ENCODE peak calls at places on chromosomes 11 and 22, in four cellular contexts. B is CD8-positive, alpha-beta T cell; X is upper lobe of right lung; C is A549. T is an unnamed sample. For H3K4me1, the result is how much of the 10 kb centered on the place peaks cover.

GRCh38 chr11:128251140-128251539 is 336.2 kb downstream of the ETS1 start:
- DNase-seq in B (no peak), X (no peak), C (no peak), T (no peak)

GRCh38 chr11:28117712-28118111 is 9.5 kb downstream of the METTL15 start:
- DNase-seq in B (no peak), X (no peak), C (no peak), T (no peak)

GRCh38 chr11:3605721-3606324 is 36.0 kb downstream of the ART5 start:
- DNase-seq in B (no peak), X (no peak), C (no peak), T (no peak)

GRCh38 chr22:49629586-49630447 is 197.9 kb downstream of the BRD1 start:
- DNase-seq in B (no peak), X (no peak), C (no peak), T (no peak)

GRCh38 chr11:45248501-45249011 is 37.6 kb downstream of the SYT13 start:
- DNase-seq in B (no peak), X (no peak), C (no peak), T (no peak)

GRCh38 chr11:129249923-129250322 is 57.8 kb upstream of the ARHGAP32 start:
- DNase-seq in B (no peak), X (no peak), C (no peak), T (no peak)

GRCh38 chr22:50564289-50564688 is 1.6 kb upstream of the SYCE3 start:
- DNase-seq in B (no peak), X (no peak), C (no peak), T (peak)

GRCh38 chr11:119991022-119991404 is 146.9 kb downstream of the TRIM29 start:
- DNase-seq in B (no peak), X (no peak), C (no peak), T (no peak)

GRCh38 chr22:29194269-29194668 is 11.4 kb upstream of the EMID1 start:
- DNase-seq in B (no peak), X (no peak), C (no peak), T (no peak)

GRCh38 chr11:47616726-47617416 is 22.7 kb upstream of the C1QTNF4 start:
- DNase-seq in B (no peak), X (no peak), C (peak), T (peak)

GRCh38 chr11:118099838-118100570 is 13.2 kb upstream of the SMIM35 start:
- DNase-seq in B (no peak), X (peak), C (no peak), T (peak)

GRCh38 chr11:117094776-117095175 is 3.5 kb downstream of the SIK3 start:
- DNase-seq in B (no peak), X (no peak), C (no peak), T (no peak)

GRCh38 chr11:88181776-88182175 is 6.5 kb upstream of the RAB38 start:
- DNase-seq in B (no peak), X (no peak), C (no peak), T (no peak)

GRCh38 chr22:19713650-19714319 is 518 bp upstream of the SEPTIN5 start:
- DNase-seq in B (no peak), X (no peak), C (no peak), T (peak)

GRCh38 chr22:22791438-22792181 is 96.0 kb upstream of the IGLL5 start:
- DNase-seq in B (no peak), X (no peak), C (no peak), T (no peak)

GRCh38 chr11:116276051-116277044 is 496.4 kb downstream of the BUD13 start:
- DNase-seq in B (peak), X (peak), C (peak), T (peak)

GRCh38 chr11:110173775-110174644 is 80.8 kb downstream of the ZC3H12C start:
- DNase-seq in B (peak), X (peak), C (peak), T (peak)

GRCh38 chr11:12286606-12287005 is 90.8 kb upstream of the PARVA start:
- DNase-seq in B (no peak), X (no peak), C (no peak), T (no peak)

GRCh38 chr11:66974724-66975402 is at the start of gene C11orf86:
- DNase-seq in B (no peak), X (no peak), C (peak), T (peak)

GRCh38 chr22:27656970-27657369 is 144.6 kb downstream of the MN1 start:
- DNase-seq in B (no peak), X (no peak), C (no peak), T (no peak)

GRCh38 chr22:47354668-47355387 is 592.4 kb downstream of the TBC1D22A start:
- DNase-seq in B (no peak), X (no peak), C (no peak), T (peak)

GRCh38 chr22:50691521-50691920 is 18.9 kb downstream of the SHANK3 start:
- DNase-seq in B (no peak), X (no peak), C (peak), T (peak)

GRCh38 chr11:7536102-7536501 is 22.3 kb downstream of the PPFIBP2 start:
- DNase-seq in B (no peak), X (no peak), C (peak), T (peak)

GRCh38 chr22:44304354-44304753 is 8.4 kb downstream of the SHISAL1 start:
- DNase-seq in B (no peak), X (no peak), C (no peak), T (no peak)

GRCh38 chr11:57751676-57752253 is at the start of gene BTBD18:
- DNase-seq in B (no peak), X (no peak), C (peak), T (peak)

GRCh38 chr22:36350751-36351594 is 36.8 kb downstream of the MYH9 start:
- DNase-seq in B (peak), X (no peak), C (peak), T (peak)

GRCh38 chr11:108591893-108592292 is 1.7 kb downstream of the EXPH5 start:
- DNase-seq in B (no peak), X (no peak), C (no peak), T (no peak)

DNA sequence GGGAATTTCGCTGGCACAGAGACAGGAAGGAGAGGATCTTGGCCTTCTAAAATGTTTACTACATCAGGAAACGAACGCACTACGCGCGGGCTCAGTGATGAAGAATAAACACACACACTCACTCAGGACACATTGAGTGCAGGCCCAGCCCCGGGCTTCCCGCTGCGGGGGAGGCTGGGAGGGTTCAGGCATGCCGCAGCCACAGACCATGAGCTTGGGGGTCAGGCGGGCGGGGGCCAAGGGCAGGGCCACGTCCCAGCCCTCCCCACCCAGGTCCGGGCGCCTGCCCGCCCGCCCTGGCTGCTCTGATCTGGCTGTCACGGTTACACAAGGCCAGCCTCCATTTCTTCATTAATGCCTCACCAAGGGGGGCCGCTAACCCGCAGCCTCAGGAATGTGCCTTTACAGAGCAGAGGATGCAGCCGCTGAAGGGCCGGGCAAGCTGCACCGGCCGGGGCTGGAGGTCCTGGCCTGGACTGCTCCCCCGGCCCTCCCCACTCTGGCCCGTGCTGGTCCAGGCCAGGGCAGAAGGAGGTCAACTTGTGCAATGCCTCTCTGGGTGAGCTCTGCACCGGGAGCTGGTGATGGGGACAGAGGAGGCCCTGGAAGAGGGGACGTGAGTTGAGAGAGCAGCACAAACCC is 41.7 kb downstream of the IGF2 start:
- DNase-seq in B (peak), X (peak), C (no peak), T (peak)
- H3K4me1 ChIP-seq in B (under half), X (under half), C (under half), T (under half)

GRCh38 chr11:126467046-126467370 is 111.5 kb downstream of the ST3GAL4 start:
- DNase-seq in B (no peak), X (no peak), C (no peak), T (no peak)

GRCh38 chr11:126465573-126466287 is 110.2 kb downstream of the ST3GAL4 start:
- DNase-seq in B (no peak), X (no peak), C (no peak), T (no peak)

GRCh38 chr11:126468102-126468521 is 112.6 kb downstream of the ST3GAL4 start:
- DNase-seq in B (no peak), X (no peak), C (no peak), T (no peak)

GRCh38 chr11:126466288-126467045 is 111.0 kb downstream of the ST3GAL4 start:
- DNase-seq in B (no peak), X (no peak), C (no peak), T (no peak)

DNA sequence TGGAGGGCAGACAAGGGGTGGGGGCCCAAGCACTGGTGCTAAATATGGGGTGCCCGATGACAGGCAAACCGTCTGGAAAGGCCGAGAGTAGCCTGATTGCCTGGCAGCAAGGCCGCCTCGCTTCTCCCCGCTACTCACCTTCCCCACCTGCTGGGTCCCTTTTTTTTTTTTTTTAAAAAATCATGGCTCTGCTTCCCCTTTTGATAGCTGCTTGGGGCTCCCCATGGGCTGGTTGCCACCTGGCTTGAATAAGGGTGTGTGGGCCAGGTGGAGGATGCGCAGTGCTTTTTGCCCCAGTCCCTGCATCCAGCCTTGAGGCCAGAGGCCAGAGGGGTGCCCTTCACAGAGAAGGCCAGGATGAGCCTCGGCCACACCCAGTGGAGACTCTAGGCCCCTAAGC is 112.0 kb downstream of the ST3GAL4 start:
- DNase-seq in B (no peak), X (no peak), C (no peak), T (no peak)
- H3K4me1 ChIP-seq in B (under half), X (under half), C (under half), T (under half)

GRCh38 chr22:38727123-38727522 is 21.4 kb downstream of the GTPBP1 start:
- DNase-seq in B (no peak), X (no peak), C (no peak), T (no peak)
- H3K4me1 ChIP-seq in B (under half), X (under half), C (under half), T (under half)

GRCh38 chr11:227824-228223 is 8.3 kb downstream of the SIRT3 start:
- DNase-seq in B (no peak), X (no peak), C (no peak), T (peak)

GRCh38 chr11:235180-235997 is 753 bp downstream of the SIRT3 start:
- DNase-seq in B (peak), X (no peak), C (no peak), T (peak)

GRCh38 chr11:232783-233565 is 3.2 kb downstream of the SIRT3 start:
- DNase-seq in B (no peak), X (no peak), C (no peak), T (peak)

GRCh38 chr11:225734-226453 is 10.2 kb downstream of the SIRT3 start:
- DNase-seq in B (no peak), X (no peak), C (no peak), T (peak)

GRCh38 chr11:230431-230830 is 5.7 kb downstream of the SIRT3 start:
- DNase-seq in B (no peak), X (no peak), C (no peak), T (no peak)
- H3K4me1 ChIP-seq in B (under half), X (under half), C (under half), T (under half)

GRCh38 chr22:37633693-37634504 is 5.6 kb upstream of the SH3BP1 start:
- DNase-seq in B (peak), X (peak), C (no peak), T (peak)
- H3K4me1 ChIP-seq in B (half or more), X (half or more), C (under half), T (under half)

GRCh38 chr11:44034639-44035038 is 13.1 kb upstream of the ACCSL start:
- DNase-seq in B (no peak), X (no peak), C (no peak), T (no peak)

GRCh38 chr11:44032304-44033085 is 15.3 kb upstream of the ACCSL start:
- DNase-seq in B (no peak), X (peak), C (no peak), T (no peak)

GRCh38 chr11:44033411-44033850 is 14.3 kb upstream of the ACCSL start:
- DNase-seq in B (no peak), X (no peak), C (no peak), T (no peak)

GRCh38 chr11:44031549-44031948 is 16.2 kb upstream of the ACCSL start:
- DNase-seq in B (no peak), X (no peak), C (no peak), T (no peak)

DNA sequence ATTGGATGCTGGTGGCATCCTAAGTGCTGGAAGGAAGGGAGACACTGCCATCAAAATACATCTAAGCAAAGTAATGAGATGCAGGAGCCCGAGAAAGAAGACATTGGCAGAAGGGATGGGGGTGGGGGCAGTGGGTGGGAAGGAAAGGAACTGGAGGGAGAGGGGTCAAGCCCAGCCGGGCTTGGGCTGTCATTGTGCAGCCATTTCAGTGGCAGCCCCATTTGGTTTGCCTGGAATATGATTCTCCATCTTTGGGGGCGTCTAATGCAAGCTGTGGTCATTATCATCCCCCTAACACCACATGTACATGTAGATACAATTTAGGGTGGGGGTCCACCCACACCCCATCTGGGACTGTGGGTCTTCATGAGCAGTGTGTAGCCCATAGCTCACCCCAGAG is 13.9 kb upstream of the ACCSL start:
- DNase-seq in B (no peak), X (no peak), C (no peak), T (no peak)
- H3K4me1 ChIP-seq in B (under half), X (under half), C (under half), T (under half)

GRCh38 chr22:38177926-38178604 is 3.6 kb downstream of the PLA2G6 start:
- DNase-seq in B (no peak), X (no peak), C (peak), T (peak)
- H3K4me1 ChIP-seq in B (under half), X (half or more), C (under half), T (under half)

GRCh38 chr11:65445101-65445603 is 22.6 kb downstream of the NEAT1 start:
- DNase-seq in B (no peak), X (no peak), C (no peak), T (peak)
- H3K4me1 ChIP-seq in B (under half), X (under half), C (half or more), T (under half)